ENCODE peak calls at places on chromosomes 4 and X, in ten cellular contexts. A, Y, Q, G, N, P, J, I, U and R are unnamed samples.

GRCh38 chr4:102759835-102760644 is 728 bp downstream of the MANBA start:
- DNase-seq in A (peak), Y (no peak), Q (peak), G (no peak), N (peak), P (peak), J (no peak), I (peak), U (peak), R (no peak)

GRCh38 chrX:118528089-118528753 is 32.6 kb downstream of the DOCK11 start:
- DNase-seq in A (no peak), Y (peak), Q (peak), G (no peak), N (peak), P (no peak), J (peak), I (no peak), U (peak), R (peak)

GRCh38 chr4:150256841-150257273 is 178.6 kb downstream of the DCLK2 start:
- DNase-seq in A (no peak), Y (no peak), Q (peak), G (peak), N (no peak), P (no peak), J (no peak), I (no peak), U (no peak), R (no peak)

GRCh38 chr4:107850438-107850837 is 25.7 kb downstream of the SGMS2 start:
- DNase-seq in A (no peak), Y (no peak), Q (no peak), G (no peak), N (no peak), P (no peak), J (no peak), I (no peak), U (no peak), R (no peak)

GRCh38 chrX:48927125-48927524 is 8.3 kb upstream of the PIM2 start:
- DNase-seq in A (no peak), Y (no peak), Q (no peak), G (peak), N (no peak), P (no peak), J (no peak), I (no peak), U (no peak), R (no peak)

GRCh38 chr4:113636438-113636818 is 125.1 kb downstream of the CAMK2D start:
- DNase-seq in A (no peak), Y (no peak), Q (no peak), G (no peak), N (no peak), P (peak), J (no peak), I (no peak), U (no peak), R (no peak)

GRCh38 chr4:144283496-144283895 is 143.0 kb upstream of the GYPA start:
- DNase-seq in A (no peak), Y (no peak), Q (no peak), G (no peak), N (no peak), P (no peak), J (no peak), I (no peak), U (no peak), R (no peak)

GRCh38 chr4:120685756-120686278 is 236.7 kb downstream of the PRDM5 start:
- DNase-seq in A (peak), Y (no peak), Q (no peak), G (no peak), N (no peak), P (no peak), J (no peak), I (no peak), U (no peak), R (no peak)

GRCh38 chr4:165686756-165687155 is 186.3 kb upstream of the TLL1 start:
- DNase-seq in A (no peak), Y (no peak), Q (no peak), G (no peak), N (no peak), P (no peak), J (no peak), I (no peak), U (no peak), R (no peak)

GRCh38 chr4:82715731-82716617 is 82.6 kb downstream of the SCD5 start:
- DNase-seq in A (peak), Y (no peak), Q (no peak), G (no peak), N (no peak), P (no peak), J (no peak), I (peak), U (no peak), R (no peak)

GRCh38 chr4:101393256-101393655 is 45.9 kb upstream of the PPP3CA start:
- DNase-seq in A (no peak), Y (no peak), Q (no peak), G (peak), N (no peak), P (no peak), J (no peak), I (no peak), U (no peak), R (no peak)

GRCh38 chr4:118950224-118950623 is 61.6 kb downstream of the SYNPO2 start:
- DNase-seq in A (no peak), Y (no peak), Q (no peak), G (no peak), N (no peak), P (no peak), J (no peak), I (no peak), U (no peak), R (no peak)

GRCh38 chr4:169899295-169899694 is 126.9 kb downstream of the MFAP3L start:
- DNase-seq in A (no peak), Y (no peak), Q (no peak), G (no peak), N (no peak), P (no peak), J (no peak), I (peak), U (no peak), R (no peak)

GRCh38 chr4:106607566-106607965 is 239.0 kb upstream of the GIMD1 start:
- DNase-seq in A (no peak), Y (no peak), Q (no peak), G (no peak), N (no peak), P (no peak), J (no peak), I (no peak), U (no peak), R (no peak)

GRCh38 chr4:147366164-147366563 is 114.7 kb upstream of the EDNRA start:
- DNase-seq in A (no peak), Y (no peak), Q (no peak), G (no peak), N (no peak), P (no peak), J (no peak), I (no peak), U (no peak), R (no peak)

GRCh38 chr4:38314663-38315062 is 349.3 kb upstream of the KLF3 start:
- DNase-seq in A (no peak), Y (no peak), Q (peak), G (no peak), N (no peak), P (peak), J (no peak), I (no peak), U (no peak), R (no peak)

GRCh38 chr4:160136021-160136420 is 1033.1 kb downstream of the RAPGEF2 start:
- DNase-seq in A (no peak), Y (no peak), Q (no peak), G (no peak), N (no peak), P (no peak), J (no peak), I (no peak), U (no peak), R (no peak)

GRCh38 chrX:32545100-32545499 is 666.2 kb downstream of the DMD start:
- DNase-seq in A (no peak), Y (no peak), Q (no peak), G (no peak), N (no peak), P (no peak), J (no peak), I (no peak), U (no peak), R (no peak)

GRCh38 chr4:151197258-151197657 is 79.7 kb upstream of the PRSS48 start:
- DNase-seq in A (peak), Y (no peak), Q (no peak), G (no peak), N (no peak), P (no peak), J (no peak), I (no peak), U (no peak), R (no peak)

GRCh38 chr4:76066546-76066945 is 8.0 kb upstream of the ART3 start:
- DNase-seq in A (no peak), Y (no peak), Q (no peak), G (no peak), N (no peak), P (no peak), J (no peak), I (no peak), U (no peak), R (no peak)

GRCh38 chrX:8237718-8238117 is 66.7 kb upstream of the VCX2 start:
- DNase-seq in A (no peak), Y (no peak), Q (no peak), G (no peak), N (no peak), P (no peak), J (no peak), I (no peak), U (no peak), R (no peak)